ENCODE peak calls at places on chromosomes 7 and 10, in six cellular contexts. J, N, Z, S, Q and D are unnamed samples.
A peak's percentile ranks its signal among the peaks of the same experiment; 100 is the strongest.

GRCh38 chr10:131846224-131847101 is 54.3 kb upstream of the PPP2R2D start:
- DNase-seq in J (no peak), Z (peak; percentile 34), Q (no peak), S (no peak), N (no peak), D (no peak)

GRCh38 chr7:32177216-32177615 is 107.0 kb upstream of the PDE1C start:
- DNase-seq in Q (no peak), Z (no peak), N (no peak), S (no peak), J (no peak), D (no peak)

GRCh38 chr7:21671859-21672258 is 129.0 kb downstream of the DNAH11 start:
- DNase-seq in S (no peak), J (no peak), Q (no peak), Z (no peak), N (no peak), D (no peak)

GRCh38 chr10:14072541-14072940 is 258.2 kb downstream of the FRMD4A start:
- DNase-seq in N (no peak), Q (no peak), S (no peak), Z (no peak), J (no peak), D (no peak)

GRCh38 chr10:3564599-3564998 is 220.4 kb downstream of the KLF6 start:
- DNase-seq in N (no peak), J (no peak), S (no peak), Z (no peak), Q (no peak), D (no peak)

GRCh38 chr10:35447693-35448407 is 111.5 kb downstream of the CCNY start:
- DNase-seq in Q (no peak), N (no peak), S (peak; percentile 86), Z (no peak), J (no peak), D (no peak)

GRCh38 chr10:15642095-15642494 is 77.6 kb downstream of the ITGA8 start:
- DNase-seq in Z (no peak), N (no peak), J (no peak), S (no peak), Q (no peak), D (no peak)

GRCh38 chr7:55592492-55592891 is 20.2 kb upstream of the VOPP1 start:
- DNase-seq in Q (no peak), S (no peak), Z (no peak), J (no peak), N (no peak), D (no peak)

GRCh38 chr10:43878386-43878785 is 229.7 kb upstream of the ZNF32 start:
- DNase-seq in S (no peak), Z (no peak), J (peak; percentile 66), Q (no peak), N (no peak), D (no peak)

GRCh38 chr7:1758417-1758858 is 88.4 kb downstream of the ELFN1 start:
- DNase-seq in Q (peak; percentile 43), Z (no peak), J (peak; percentile 52), S (peak; percentile 45), N (no peak), D (no peak)

GRCh38 chr7:99083068-99083651 is 60.7 kb downstream of the SMURF1 start:
- DNase-seq in J (no peak), Q (no peak), S (no peak), N (no peak), Z (no peak), D (no peak)

GRCh38 chr10:58590924-58591323 is 78.3 kb downstream of the BICC1 start:
- DNase-seq in J (no peak), N (no peak), Q (no peak), S (no peak), Z (no peak), D (no peak)
- H3K4me1 ChIP-seq in J (peaks cover 14% of the 10 kb centered on the region), N (peaks cover 17% of the 10 kb centered on the region), Q (no peaks in the 10 kb centered on the region), S (peaks cover 11% of the 10 kb centered on the region), Z (peaks cover 15% of the 10 kb centered on the region), D (no peaks in the 10 kb centered on the region)

GRCh38 chr7:87934699-87935372 is 785 bp downstream of the ADAM22 start:
- DNase-seq in J (no peak), Z (no peak), Q (peak; percentile 23), N (no peak), S (no peak), D (no peak)

GRCh38 chr7:87935373-87935706 is 1.3 kb downstream of the ADAM22 start:
- DNase-seq in Q (no peak), N (no peak), J (no peak), Z (no peak), S (no peak), D (no peak)

GRCh38 chr7:87933605-87933952 is 472 bp upstream of the ADAM22 start:
- DNase-seq in N (no peak), J (no peak), Q (no peak), Z (no peak), S (no peak), D (no peak)

DNA sequence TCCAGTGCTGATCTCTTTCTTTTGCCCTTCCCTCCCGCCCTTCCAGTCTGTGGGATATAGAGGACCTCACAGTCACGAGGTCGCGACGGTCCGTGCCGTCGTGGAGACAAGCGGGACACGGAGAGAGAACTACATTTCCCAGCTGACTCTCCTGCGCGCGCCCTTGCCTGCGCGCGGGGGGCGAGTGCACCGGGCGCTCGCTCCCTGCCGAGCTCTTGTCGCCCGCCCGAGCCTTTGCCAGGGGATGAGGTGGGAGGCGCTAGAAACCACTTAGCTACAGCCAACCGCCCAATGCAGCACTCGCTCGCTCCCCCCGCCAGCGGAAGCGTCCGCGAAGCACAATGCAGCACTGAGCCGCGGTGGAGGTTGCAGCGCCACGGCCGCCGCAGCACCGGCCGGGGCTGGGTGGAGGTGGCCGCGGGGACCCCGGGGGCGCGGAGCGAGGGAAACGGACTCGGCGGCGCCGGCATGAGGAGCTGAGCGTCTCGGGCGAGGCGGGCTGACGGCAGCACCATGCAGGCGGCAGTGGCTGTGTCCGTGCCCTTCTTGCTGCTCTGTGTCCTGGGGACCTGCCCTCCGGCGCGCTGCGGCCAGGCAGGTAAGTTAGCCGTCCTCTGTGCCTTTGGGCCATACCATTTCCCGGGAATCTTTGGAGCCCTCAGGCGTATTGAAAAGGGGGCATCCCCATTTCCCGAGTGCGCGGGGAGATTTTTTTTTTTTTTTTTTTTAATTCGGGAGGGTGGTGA is at the start of gene ADAM22:
- DNase-seq in Z (peak; percentile 90), Q (peak; percentile 93), J (peak; percentile 88), S (peak; percentile 78), N (peak; percentile 89), D (peak; percentile 88)
- TF ChIP-seq CTCF in Z (no peak), Q (peak; percentile 13), J (no peak), S (peak; percentile 72), N (no peak), D (no peak)

GRCh38 chr10:1361411-1362105 is 305.4 kb downstream of the WDR37 start:
- DNase-seq in J (no peak), N (no peak), Z (no peak), Q (no peak), S (no peak), D (no peak)
- H3K4me1 ChIP-seq in J (no peaks in the 10 kb centered on the region), N (peaks cover 13% of the 10 kb centered on the region), Z (peaks cover 2% of the 10 kb centered on the region), Q (no peaks in the 10 kb centered on the region), S (no peaks in the 10 kb centered on the region), D (no peaks in the 10 kb centered on the region)

GRCh38 chr10:22556774-22557173 is 157.6 kb downstream of the PIP4K2A start:
- DNase-seq in N (no peak), J (no peak), Z (no peak), S (no peak), Q (no peak), D (no peak)

GRCh38 chr10:22564060-22564459 is 150.3 kb downstream of the PIP4K2A start:
- DNase-seq in Z (no peak), J (no peak), N (no peak), S (no peak), Q (no peak), D (no peak)

GRCh38 chr10:22561909-22562308 is 152.5 kb downstream of the PIP4K2A start:
- DNase-seq in N (no peak), Q (no peak), Z (no peak), J (no peak), S (no peak), D (no peak)

GRCh38 chr10:22557321-22557720 is 157.1 kb downstream of the PIP4K2A start:
- DNase-seq in S (no peak), N (no peak), Q (no peak), J (no peak), Z (no peak), D (no peak)

GRCh38 chr10:22560391-22561239 is 153.8 kb downstream of the PIP4K2A start:
- DNase-seq in Q (no peak), S (no peak), J (no peak), N (no peak), Z (no peak), D (no peak)
- TF ChIP-seq CTCF in Q (no peak), S (no peak), J (no peak), N (no peak), Z (no peak), D (no peak)